ENCODE peak calls at places on chromosomes 6 and 20, in seven cellular contexts. D is heart left ventricle, N is body of pancreas, W is uterus, P is A549, Y is prostate gland, C is IMR-90. G is an unnamed sample.
A peak's percentile ranks its signal among the peaks of the same experiment; 100 is the strongest.

GRCh38 chr20:59159091-59159821 is 4.4 kb upstream of the ZNF831 start:
- DNase-seq in D (no peak), N (no peak), W (no peak), P (no peak), Y (no peak), C (no peak), G (no peak)

GRCh38 chr6:41446907-41447545 is 99.2 kb upstream of the FOXP4 start:
- DNase-seq in D (no peak), N (no peak), W (no peak), P (no peak), Y (no peak), C (peak; percentile 17), G (no peak)

GRCh38 chr20:58112017-58112781 is 116.3 kb downstream of the ANKRD60 start:
- DNase-seq in D (no peak), N (no peak), W (no peak), P (peak; percentile 58), Y (peak; percentile 59), C (peak; percentile 36), G (no peak)

GRCh38 chr6:12735786-12736185 is 19.2 kb downstream of the PHACTR1 start:
- DNase-seq in D (no peak), N (no peak), W (no peak), P (no peak), Y (no peak), C (no peak), G (no peak)

GRCh38 chr6:125210667-125211066 is 57.1 kb downstream of the TPD52L1 start:
- DNase-seq in D (no peak), N (no peak), W (no peak), P (no peak), Y (no peak), C (no peak), G (no peak)

GRCh38 chr6:162151050-162151658 is 576.4 kb downstream of the PRKN start:
- DNase-seq in D (no peak), N (no peak), W (no peak), P (no peak), Y (no peak), C (no peak), G (no peak)

GRCh38 chr6:5752282-5752681 is 254.4 kb downstream of the NRN1 start:
- DNase-seq in D (no peak), N (no peak), W (no peak), P (no peak), Y (no peak), C (peak; percentile 82), G (no peak)

GRCh38 chr6:6793388-6794250 is 205.1 kb downstream of the LY86 start:
- DNase-seq in D (no peak), N (no peak), W (no peak), P (no peak), Y (no peak), C (no peak), G (no peak)

GRCh38 chr20:29079769-29080690 is 2177.4 kb upstream of the DEFB115 start:
- DNase-seq in D (peak; percentile 29), N (peak; percentile 17), W (no peak), P (peak; percentile 94), Y (peak; percentile 66), C (no peak), G (peak; percentile 60)

GRCh38 chr20:45998761-45999160 is 9.9 kb upstream of the MMP9 start:
- DNase-seq in D (no peak), N (no peak), W (no peak), P (no peak), Y (no peak), C (no peak), G (peak; percentile 50)

GRCh38 chr20:30513050-30513628 is 744.3 kb upstream of the DEFB115 start:
- DNase-seq in D (no peak), N (no peak), W (no peak), P (no peak), Y (no peak), C (no peak), G (no peak)

GRCh38 chr6:106415920-106416319 is 55.4 kb downstream of the CRYBG1 start:
- DNase-seq in D (no peak), N (no peak), W (no peak), P (no peak), Y (no peak), C (no peak), G (no peak)

GRCh38 chr6:105645166-105645565 is 242.3 kb upstream of the PREP start:
- DNase-seq in D (no peak), N (no peak), W (no peak), P (no peak), Y (no peak), C (no peak), G (no peak)

GRCh38 chr6:26216886-26217713 is 129.9 kb downstream of the HFE start:
- DNase-seq in D (peak; percentile 80), N (peak; percentile 70), W (peak; percentile 90), P (no peak), Y (peak; percentile 82), C (peak; percentile 90), G (peak; percentile 87)

GRCh38 chr6:22667855-22668254 is 98.5 kb downstream of the HDGFL1 start:
- DNase-seq in D (no peak), N (no peak), W (no peak), P (no peak), Y (no peak), C (no peak), G (no peak)

GRCh38 chr20:44615169-44615791 is 32.9 kb downstream of the PKIG start:
- DNase-seq in D (peak; percentile 67), N (no peak), W (no peak), P (no peak), Y (no peak), C (peak; percentile 38), G (no peak)

GRCh38 chr6:38167598-38167997 is 348.1 kb downstream of the ZFAND3 start:
- DNase-seq in D (no peak), N (no peak), W (no peak), P (no peak), Y (no peak), C (no peak), G (no peak)

GRCh38 chr6:144683216-144684070 is 398.3 kb downstream of the UTRN start:
- DNase-seq in D (no peak), N (no peak), W (no peak), P (no peak), Y (no peak), C (no peak), G (no peak)

GRCh38 chr6:43368517-43369160 is 808 bp downstream of the ZNF318 start:
- DNase-seq in D (peak; percentile 57), N (peak; percentile 45), W (peak; percentile 33), P (peak; percentile 9), Y (peak; percentile 15), C (peak; percentile 37), G (peak; percentile 66)

GRCh38 chr6:46014054-46014453 is 1.6 kb downstream of the CLIC5 start:
- DNase-seq in D (no peak), N (no peak), W (no peak), P (no peak), Y (no peak), C (no peak), G (no peak)

GRCh38 chr6:46013639-46014038 is 2.0 kb downstream of the CLIC5 start:
- DNase-seq in D (no peak), N (no peak), W (no peak), P (no peak), Y (no peak), C (no peak), G (no peak)

GRCh38 chr6:46016063-46016608 is 476 bp upstream of the CLIC5 start:
- DNase-seq in D (no peak), N (no peak), W (no peak), P (no peak), Y (no peak), C (no peak), G (no peak)

GRCh38 chr6:46015119-46015968 is at the start of gene CLIC5:
- DNase-seq in D (peak; percentile 76), N (peak; percentile 40), W (no peak), P (no peak), Y (peak; percentile 22), C (no peak), G (peak; percentile 48)

DNA sequence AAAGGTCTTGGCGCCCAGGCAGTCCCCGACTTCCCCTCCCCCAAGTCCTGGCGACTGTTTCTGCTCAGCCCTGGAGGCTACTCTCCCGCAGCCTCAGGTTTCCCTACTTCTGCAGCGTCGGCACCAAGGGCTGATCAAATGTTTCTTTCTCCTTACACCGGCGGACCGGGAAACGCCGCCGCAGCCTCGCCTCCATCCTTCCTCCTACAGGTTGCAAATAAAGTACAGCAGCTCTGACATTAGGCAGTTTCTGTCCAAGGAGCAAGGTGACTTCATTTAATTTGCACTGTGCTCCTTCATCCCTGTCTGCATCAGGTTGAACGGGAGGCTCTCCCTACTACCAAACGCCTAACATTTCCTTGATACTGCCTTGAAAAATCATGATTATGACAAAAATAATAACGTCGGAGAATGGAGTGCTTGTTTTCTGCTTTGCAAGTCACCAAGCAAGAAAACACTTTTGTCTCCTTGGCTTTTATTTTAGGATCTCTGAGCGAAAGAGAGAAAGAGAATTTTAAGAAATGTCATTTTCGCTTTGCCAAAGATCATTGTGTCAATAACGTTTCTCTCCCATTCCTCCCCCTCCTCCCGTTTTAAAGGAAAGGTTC is 1.0 kb downstream of the CLIC5 start:
- DNase-seq in D (peak; percentile 61), N (no peak), W (no peak), P (no peak), Y (peak; percentile 10), C (no peak), G (no peak)
- H3K4me3 ChIP-seq in D (peak overlapping the region; percentile 86), N (no peak overlapping the region), W (peak overlapping the region; percentile 31), P (peak overlapping the region; percentile 39), Y (peak overlapping the region; percentile 44), C (no peak overlapping the region), G (peak overlapping the region; percentile 56)

DNA sequence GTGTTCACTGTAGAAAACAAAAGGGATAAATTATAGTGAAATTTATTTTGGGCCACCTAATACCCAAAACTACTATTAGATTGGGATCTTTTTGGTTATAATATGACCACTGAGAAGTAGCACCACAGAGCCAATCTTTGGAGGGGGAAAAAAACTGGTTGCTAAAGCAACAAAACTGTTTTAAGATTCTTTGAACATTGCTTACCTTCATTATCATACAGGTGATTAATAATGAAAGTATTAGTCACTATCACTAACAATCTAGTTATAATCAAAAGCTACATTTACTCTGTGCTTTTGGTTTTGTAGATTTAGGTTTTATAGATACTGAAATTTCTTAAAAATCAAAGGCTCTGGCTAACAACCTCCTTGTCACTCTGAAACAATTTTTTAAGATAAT is 31.7 kb downstream of the STX7 start:
- DNase-seq in D (no peak), N (no peak), W (no peak), P (no peak), Y (no peak), C (no peak), G (no peak)
- H3K4me1 ChIP-seq in D (no peaks in the 10 kb centered on the region), N (no peaks in the 10 kb centered on the region), W (no peaks in the 10 kb centered on the region), P (peaks cover 5% of the 10 kb centered on the region), Y (no peaks in the 10 kb centered on the region), C (no peaks in the 10 kb centered on the region), G (no peaks in the 10 kb centered on the region)

GRCh38 chr20:2657241-2657640 is 4.8 kb downstream of the NOP56 start:
- DNase-seq in D (no peak), N (no peak), W (no peak), P (no peak), Y (no peak), C (no peak), G (no peak)
- TF ChIP-seq POLR2A in D (no peak), N (no peak), W (no peak), P (no peak), Y (no peak), C (no peak), G (no peak)

DNA sequence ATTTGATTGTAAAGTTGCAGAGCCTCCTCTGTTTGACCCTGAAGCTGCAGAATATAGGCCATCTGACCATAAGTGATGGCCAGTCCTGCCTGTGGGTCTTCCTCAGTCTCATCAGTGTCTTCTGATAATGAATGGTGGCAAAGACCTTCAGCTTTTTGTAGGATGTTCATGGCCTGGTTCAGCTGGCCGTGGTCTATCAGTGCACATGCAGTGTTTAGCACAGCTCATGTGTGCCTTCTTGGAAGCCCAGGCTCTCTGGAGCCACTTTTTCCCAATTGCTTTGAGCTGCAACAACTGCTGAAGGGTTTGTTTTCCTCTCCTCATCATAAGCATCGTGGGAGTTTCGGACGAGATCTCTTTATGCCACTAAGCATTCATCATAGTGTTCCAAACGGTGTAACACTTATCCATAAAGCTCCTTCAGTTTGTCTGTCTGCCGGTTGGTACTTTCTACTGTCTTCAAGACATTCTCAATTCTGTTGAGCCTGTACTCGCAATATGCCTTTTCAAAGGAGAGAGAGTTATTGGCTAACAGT is 70.1 kb upstream of the TULP4 start:
- DNase-seq in D (no peak), N (no peak), W (no peak), P (no peak), Y (no peak), C (no peak), G (no peak)
- H3K4me3 ChIP-seq in D (no peak overlapping the region), N (no peak overlapping the region), W (no peak overlapping the region), P (no peak overlapping the region), Y (no peak overlapping the region), C (no peak overlapping the region), G (no peak overlapping the region)

G was measured in right lobe of liver.